ENCODE peak calls at places on chromosomes 1 and 21, in ten cellular contexts. One of them, this sample, is unnamed.
A peak's percentile ranks its signal among the peaks of the same experiment; 100 is the strongest.

GRCh38 chr1:205317311-205317917 is 4.1 kb downstream of the NUAK2 start:
- DNase-seq in effector CD4-positive, alpha-beta T cell: no peak
- DNase-seq in activated CD4-positive, alpha-beta T cell treated with anti-CD3 and anti-CD28 coated beads for 1 hour: no peak
- DNase-seq in neural crest cell: no peak
- DNase-seq in DMS153: peak; percentile 94
- DNase-seq in activated CD4-positive, alpha-beta memory T cell treated with anti-CD3 and anti-CD28 coated beads for 36 hours: no peak
- DNase-seq in CD8-positive, alpha-beta T cell: no peak
- DNase-seq in CD4-positive, alpha-beta T cell: no peak
- DNase-seq in erythroblast: no peak
- DNase-seq in SW480: peak; percentile 58
- DNase-seq in this sample: no peak

GRCh38 chr1:71223949-71224348 is 143.1 kb upstream of the ZRANB2 start:
- DNase-seq in activated CD4-positive, alpha-beta memory T cell treated with anti-CD3 and anti-CD28 coated beads for 36 hours: no peak
- DNase-seq in effector CD4-positive, alpha-beta T cell: no peak
- DNase-seq in neural crest cell: no peak
- DNase-seq in DMS153: no peak
- DNase-seq in CD8-positive, alpha-beta T cell: no peak
- DNase-seq in SW480: no peak
- DNase-seq in erythroblast: no peak
- DNase-seq in CD4-positive, alpha-beta T cell: no peak
- DNase-seq in activated CD4-positive, alpha-beta T cell treated with anti-CD3 and anti-CD28 coated beads for 1 hour: no peak
- DNase-seq in this sample: no peak

GRCh38 chr1:39395357-39395831 is 96.0 kb upstream of the BMP8A start:
- DNase-seq in activated CD4-positive, alpha-beta memory T cell treated with anti-CD3 and anti-CD28 coated beads for 36 hours: no peak
- DNase-seq in DMS153: peak; percentile 76
- DNase-seq in neural crest cell: no peak
- DNase-seq in erythroblast: no peak
- DNase-seq in SW480: peak; percentile 79
- DNase-seq in effector CD4-positive, alpha-beta T cell: no peak
- DNase-seq in activated CD4-positive, alpha-beta T cell treated with anti-CD3 and anti-CD28 coated beads for 1 hour: no peak
- DNase-seq in CD8-positive, alpha-beta T cell: no peak
- DNase-seq in CD4-positive, alpha-beta T cell: no peak
- DNase-seq in this sample: peak; percentile 69

GRCh38 chr1:84603941-84604830 is 29.9 kb upstream of the CTBS start:
- DNase-seq in neural crest cell: no peak
- DNase-seq in effector CD4-positive, alpha-beta T cell: no peak
- DNase-seq in CD4-positive, alpha-beta T cell: no peak
- DNase-seq in activated CD4-positive, alpha-beta memory T cell treated with anti-CD3 and anti-CD28 coated beads for 36 hours: no peak
- DNase-seq in CD8-positive, alpha-beta T cell: no peak
- DNase-seq in SW480: peak; percentile 16
- DNase-seq in erythroblast: peak; percentile 8
- DNase-seq in DMS153: peak; percentile 50
- DNase-seq in activated CD4-positive, alpha-beta T cell treated with anti-CD3 and anti-CD28 coated beads for 1 hour: no peak
- DNase-seq in this sample: peak; percentile 85

GRCh38 chr1:54186056-54186455 is 13.8 kb downstream of the CYB5RL start:
- DNase-seq in neural crest cell: no peak
- DNase-seq in SW480: no peak
- DNase-seq in effector CD4-positive, alpha-beta T cell: no peak
- DNase-seq in activated CD4-positive, alpha-beta T cell treated with anti-CD3 and anti-CD28 coated beads for 1 hour: no peak
- DNase-seq in activated CD4-positive, alpha-beta memory T cell treated with anti-CD3 and anti-CD28 coated beads for 36 hours: no peak
- DNase-seq in DMS153: no peak
- DNase-seq in CD4-positive, alpha-beta T cell: no peak
- DNase-seq in CD8-positive, alpha-beta T cell: no peak
- DNase-seq in erythroblast: no peak
- DNase-seq in this sample: no peak

GRCh38 chr1:236035681-236036101 is 29.2 kb downstream of the NID1 start:
- DNase-seq in effector CD4-positive, alpha-beta T cell: no peak
- DNase-seq in activated CD4-positive, alpha-beta memory T cell treated with anti-CD3 and anti-CD28 coated beads for 36 hours: no peak
- DNase-seq in erythroblast: no peak
- DNase-seq in DMS153: no peak
- DNase-seq in CD8-positive, alpha-beta T cell: no peak
- DNase-seq in activated CD4-positive, alpha-beta T cell treated with anti-CD3 and anti-CD28 coated beads for 1 hour: no peak
- DNase-seq in CD4-positive, alpha-beta T cell: no peak
- DNase-seq in SW480: no peak
- DNase-seq in neural crest cell: no peak
- DNase-seq in this sample: no peak

GRCh38 chr1:30384286-30385245 is 338.8 kb downstream of the MATN1 start:
- DNase-seq in CD4-positive, alpha-beta T cell: no peak
- DNase-seq in DMS153: no peak
- DNase-seq in activated CD4-positive, alpha-beta memory T cell treated with anti-CD3 and anti-CD28 coated beads for 36 hours: no peak
- DNase-seq in erythroblast: no peak
- DNase-seq in neural crest cell: no peak
- DNase-seq in effector CD4-positive, alpha-beta T cell: no peak
- DNase-seq in activated CD4-positive, alpha-beta T cell treated with anti-CD3 and anti-CD28 coated beads for 1 hour: no peak
- DNase-seq in SW480: peak; percentile 60
- DNase-seq in CD8-positive, alpha-beta T cell: no peak
- DNase-seq in this sample: no peak

GRCh38 chr1:166327886-166328285 is 161.1 kb upstream of the FAM78B start:
- DNase-seq in SW480: no peak
- DNase-seq in DMS153: no peak
- DNase-seq in neural crest cell: no peak
- DNase-seq in CD8-positive, alpha-beta T cell: no peak
- DNase-seq in activated CD4-positive, alpha-beta memory T cell treated with anti-CD3 and anti-CD28 coated beads for 36 hours: no peak
- DNase-seq in erythroblast: no peak
- DNase-seq in CD4-positive, alpha-beta T cell: no peak
- DNase-seq in effector CD4-positive, alpha-beta T cell: no peak
- DNase-seq in activated CD4-positive, alpha-beta T cell treated with anti-CD3 and anti-CD28 coated beads for 1 hour: no peak
- DNase-seq in this sample: no peak

GRCh38 chr1:32741417-32742131 is 39.0 kb upstream of the SYNC start:
- DNase-seq in SW480: no peak
- DNase-seq in CD4-positive, alpha-beta T cell: no peak
- DNase-seq in DMS153: no peak
- DNase-seq in effector CD4-positive, alpha-beta T cell: no peak
- DNase-seq in activated CD4-positive, alpha-beta T cell treated with anti-CD3 and anti-CD28 coated beads for 1 hour: no peak
- DNase-seq in CD8-positive, alpha-beta T cell: no peak
- DNase-seq in erythroblast: peak; percentile 64
- DNase-seq in neural crest cell: no peak
- DNase-seq in activated CD4-positive, alpha-beta memory T cell treated with anti-CD3 and anti-CD28 coated beads for 36 hours: no peak
- DNase-seq in this sample: no peak

GRCh38 chr1:118739421-118739930 is 248.7 kb downstream of the TBX15 start:
- DNase-seq in erythroblast: no peak
- DNase-seq in CD4-positive, alpha-beta T cell: no peak
- DNase-seq in activated CD4-positive, alpha-beta memory T cell treated with anti-CD3 and anti-CD28 coated beads for 36 hours: no peak
- DNase-seq in effector CD4-positive, alpha-beta T cell: no peak
- DNase-seq in neural crest cell: no peak
- DNase-seq in activated CD4-positive, alpha-beta T cell treated with anti-CD3 and anti-CD28 coated beads for 1 hour: no peak
- DNase-seq in CD8-positive, alpha-beta T cell: no peak
- DNase-seq in SW480: no peak
- DNase-seq in DMS153: no peak
- DNase-seq in this sample: no peak

GRCh38 chr1:230794431-230794830 is 47.2 kb downstream of the CAPN9 start:
- DNase-seq in erythroblast: no peak
- DNase-seq in activated CD4-positive, alpha-beta T cell treated with anti-CD3 and anti-CD28 coated beads for 1 hour: no peak
- DNase-seq in activated CD4-positive, alpha-beta memory T cell treated with anti-CD3 and anti-CD28 coated beads for 36 hours: no peak
- DNase-seq in CD4-positive, alpha-beta T cell: no peak
- DNase-seq in CD8-positive, alpha-beta T cell: no peak
- DNase-seq in DMS153: no peak
- DNase-seq in effector CD4-positive, alpha-beta T cell: no peak
- DNase-seq in SW480: no peak
- DNase-seq in neural crest cell: no peak
- DNase-seq in this sample: no peak

GRCh38 chr1:7264101-7264500 is 478.8 kb downstream of the CAMTA1 start:
- DNase-seq in DMS153: no peak
- DNase-seq in CD4-positive, alpha-beta T cell: no peak
- DNase-seq in neural crest cell: no peak
- DNase-seq in effector CD4-positive, alpha-beta T cell: no peak
- DNase-seq in SW480: no peak
- DNase-seq in activated CD4-positive, alpha-beta T cell treated with anti-CD3 and anti-CD28 coated beads for 1 hour: no peak
- DNase-seq in activated CD4-positive, alpha-beta memory T cell treated with anti-CD3 and anti-CD28 coated beads for 36 hours: no peak
- DNase-seq in CD8-positive, alpha-beta T cell: no peak
- DNase-seq in erythroblast: no peak
- DNase-seq in this sample: no peak

GRCh38 chr1:12143631-12144155 is 23.1 kb upstream of the TNFRSF1B start:
- DNase-seq in activated CD4-positive, alpha-beta memory T cell treated with anti-CD3 and anti-CD28 coated beads for 36 hours: peak; percentile 54
- DNase-seq in CD4-positive, alpha-beta T cell: no peak
- DNase-seq in effector CD4-positive, alpha-beta T cell: no peak
- DNase-seq in CD8-positive, alpha-beta T cell: no peak
- DNase-seq in neural crest cell: no peak
- DNase-seq in activated CD4-positive, alpha-beta T cell treated with anti-CD3 and anti-CD28 coated beads for 1 hour: no peak
- DNase-seq in erythroblast: no peak
- DNase-seq in SW480: no peak
- DNase-seq in DMS153: peak; percentile 48
- DNase-seq in this sample: peak; percentile 90

GRCh38 chr1:155860939-155861496 is 1.7 kb downstream of the SYT11 start:
- DNase-seq in activated CD4-positive, alpha-beta T cell treated with anti-CD3 and anti-CD28 coated beads for 1 hour: no peak
- DNase-seq in SW480: no peak
- DNase-seq in CD4-positive, alpha-beta T cell: no peak
- DNase-seq in neural crest cell: no peak
- DNase-seq in DMS153: no peak
- DNase-seq in effector CD4-positive, alpha-beta T cell: no peak
- DNase-seq in erythroblast: no peak
- DNase-seq in CD8-positive, alpha-beta T cell: no peak
- DNase-seq in activated CD4-positive, alpha-beta memory T cell treated with anti-CD3 and anti-CD28 coated beads for 36 hours: no peak
- DNase-seq in this sample: peak; percentile 23

GRCh38 chr21:42841156-42841915 is 38.0 kb downstream of the WDR4 start:
- DNase-seq in activated CD4-positive, alpha-beta memory T cell treated with anti-CD3 and anti-CD28 coated beads for 36 hours: no peak
- DNase-seq in CD4-positive, alpha-beta T cell: no peak
- DNase-seq in effector CD4-positive, alpha-beta T cell: no peak
- DNase-seq in erythroblast: no peak
- DNase-seq in DMS153: no peak
- DNase-seq in neural crest cell: no peak
- DNase-seq in activated CD4-positive, alpha-beta T cell treated with anti-CD3 and anti-CD28 coated beads for 1 hour: no peak
- DNase-seq in CD8-positive, alpha-beta T cell: no peak
- DNase-seq in SW480: no peak
- DNase-seq in this sample: no peak

GRCh38 chr1:187763976-187764375 is 935.2 kb downstream of the PLA2G4A start:
- DNase-seq in activated CD4-positive, alpha-beta T cell treated with anti-CD3 and anti-CD28 coated beads for 1 hour: no peak
- DNase-seq in DMS153: no peak
- DNase-seq in erythroblast: no peak
- DNase-seq in CD4-positive, alpha-beta T cell: no peak
- DNase-seq in CD8-positive, alpha-beta T cell: no peak
- DNase-seq in SW480: no peak
- DNase-seq in neural crest cell: no peak
- DNase-seq in effector CD4-positive, alpha-beta T cell: no peak
- DNase-seq in activated CD4-positive, alpha-beta memory T cell treated with anti-CD3 and anti-CD28 coated beads for 36 hours: no peak
- DNase-seq in this sample: no peak

GRCh38 chr21:46662765-46663500 is 27.5 kb downstream of the PRMT2 start:
- DNase-seq in DMS153: no peak
- DNase-seq in neural crest cell: no peak
- DNase-seq in erythroblast: no peak
- DNase-seq in activated CD4-positive, alpha-beta memory T cell treated with anti-CD3 and anti-CD28 coated beads for 36 hours: no peak
- DNase-seq in effector CD4-positive, alpha-beta T cell: no peak
- DNase-seq in CD8-positive, alpha-beta T cell: no peak
- DNase-seq in CD4-positive, alpha-beta T cell: no peak
- DNase-seq in SW480: no peak
- DNase-seq in activated CD4-positive, alpha-beta T cell treated with anti-CD3 and anti-CD28 coated beads for 1 hour: no peak
- DNase-seq in this sample: peak; percentile 24

GRCh38 chr21:18041012-18041411 is 203.6 kb upstream of the CHODL start:
- DNase-seq in CD4-positive, alpha-beta T cell: no peak
- DNase-seq in SW480: peak; percentile 69
- DNase-seq in CD8-positive, alpha-beta T cell: no peak
- DNase-seq in neural crest cell: no peak
- DNase-seq in activated CD4-positive, alpha-beta memory T cell treated with anti-CD3 and anti-CD28 coated beads for 36 hours: no peak
- DNase-seq in effector CD4-positive, alpha-beta T cell: no peak
- DNase-seq in activated CD4-positive, alpha-beta T cell treated with anti-CD3 and anti-CD28 coated beads for 1 hour: no peak
- DNase-seq in DMS153: no peak
- DNase-seq in erythroblast: peak; percentile 20
- DNase-seq in this sample: peak; percentile 76

GRCh38 chr1:216723274-216723780 is at the start of gene ESRRG:
- DNase-seq in effector CD4-positive, alpha-beta T cell: no peak
- DNase-seq in neural crest cell: peak; percentile 46
- DNase-seq in erythroblast: peak; percentile 74
- DNase-seq in CD8-positive, alpha-beta T cell: no peak
- DNase-seq in SW480: peak; percentile 90
- DNase-seq in activated CD4-positive, alpha-beta T cell treated with anti-CD3 and anti-CD28 coated beads for 1 hour: no peak
- DNase-seq in CD4-positive, alpha-beta T cell: no peak
- DNase-seq in activated CD4-positive, alpha-beta memory T cell treated with anti-CD3 and anti-CD28 coated beads for 36 hours: no peak
- DNase-seq in DMS153: peak; percentile 93
- DNase-seq in this sample: peak; percentile 56

This sample was measured in SK-MEL-5.